ENCODE peak calls at places on chromosomes 6 and 20, in seven cellular contexts. One of them, this sample, is unnamed.
A peak's percentile ranks its signal among the peaks of the same experiment; 100 is the strongest.

GRCh38 chr6:15739867-15740266 is 77.0 kb upstream of the DTNBP1 start:
- DNase-seq in GM12892: no peak
- DNase-seq in GM12878: no peak
- DNase-seq in H1: no peak
- DNase-seq in K562: no peak
- DNase-seq in SK-N-SH: no peak
- DNase-seq in HepG2: no peak
- DNase-seq in this sample: no peak

GRCh38 chr6:36956111-36956820 is 1.7 kb downstream of the PI16 start:
- DNase-seq in GM12892: no peak
- DNase-seq in GM12878: no peak
- DNase-seq in H1: no peak
- DNase-seq in K562: no peak
- DNase-seq in SK-N-SH: no peak
- DNase-seq in HepG2: no peak
- DNase-seq in this sample: no peak

GRCh38 chr6:47780510-47781356 is 1.1 kb upstream of the OPN5 start:
- DNase-seq in GM12892: no peak
- DNase-seq in GM12878: no peak
- DNase-seq in H1: peak; percentile 3
- DNase-seq in K562: peak; percentile 42
- DNase-seq in SK-N-SH: peak; percentile 23
- DNase-seq in HepG2: peak; percentile 62
- DNase-seq in this sample: no peak

GRCh38 chr6:145844933-145845531 is 30.4 kb upstream of the FBXO30 start:
- DNase-seq in GM12892: no peak
- DNase-seq in GM12878: no peak
- DNase-seq in H1: no peak
- DNase-seq in K562: no peak
- DNase-seq in SK-N-SH: no peak
- DNase-seq in HepG2: no peak
- DNase-seq in this sample: no peak

GRCh38 chr6:166786704-166787293 is 159.7 kb upstream of the RPS6KA2 start:
- DNase-seq in GM12892: no peak
- DNase-seq in GM12878: peak; percentile 21
- DNase-seq in H1: no peak
- DNase-seq in K562: peak; percentile 62
- DNase-seq in SK-N-SH: peak; percentile 78
- DNase-seq in HepG2: peak; percentile 81
- DNase-seq in this sample: peak; percentile 43

GRCh38 chr6:147662639-147663038 is 154.1 kb downstream of the SAMD5 start:
- DNase-seq in GM12892: no peak
- DNase-seq in GM12878: no peak
- DNase-seq in H1: no peak
- DNase-seq in K562: no peak
- DNase-seq in SK-N-SH: no peak
- DNase-seq in HepG2: no peak
- DNase-seq in this sample: no peak

GRCh38 chr20:44324343-44324742 is 12.5 kb upstream of the R3HDML start:
- DNase-seq in GM12892: no peak
- DNase-seq in GM12878: no peak
- DNase-seq in H1: no peak
- DNase-seq in K562: no peak
- DNase-seq in SK-N-SH: no peak
- DNase-seq in HepG2: no peak
- DNase-seq in this sample: no peak

GRCh38 chr20:54256202-54256601 is 48.3 kb downstream of the PFDN4 start:
- DNase-seq in GM12892: no peak
- DNase-seq in GM12878: no peak
- DNase-seq in H1: no peak
- DNase-seq in K562: no peak
- DNase-seq in SK-N-SH: no peak
- DNase-seq in HepG2: no peak
- DNase-seq in this sample: no peak

GRCh38 chr6:70299456-70299855 is 3.4 kb downstream of the COL9A1 start:
- DNase-seq in GM12892: no peak
- DNase-seq in GM12878: no peak
- DNase-seq in H1: no peak
- DNase-seq in K562: no peak
- DNase-seq in SK-N-SH: no peak
- DNase-seq in HepG2: no peak
- DNase-seq in this sample: no peak

GRCh38 chr20:24779886-24780285 is 169.2 kb upstream of the CST7 start:
- DNase-seq in GM12892: no peak
- DNase-seq in GM12878: no peak
- DNase-seq in H1: no peak
- DNase-seq in K562: no peak
- DNase-seq in SK-N-SH: no peak
- DNase-seq in HepG2: no peak
- DNase-seq in this sample: no peak

GRCh38 chr20:47066484-47067270 is 172.0 kb downstream of the EYA2 start:
- DNase-seq in GM12892: no peak
- DNase-seq in GM12878: no peak
- DNase-seq in H1: no peak
- DNase-seq in K562: no peak
- DNase-seq in SK-N-SH: no peak
- DNase-seq in HepG2: no peak
- DNase-seq in this sample: no peak

GRCh38 chr6:140812636-140813035 is 1320.1 kb upstream of the GJE1 start:
- DNase-seq in GM12892: no peak
- DNase-seq in GM12878: no peak
- DNase-seq in H1: no peak
- DNase-seq in K562: no peak
- DNase-seq in SK-N-SH: no peak
- DNase-seq in HepG2: no peak
- DNase-seq in this sample: no peak

GRCh38 chr6:140817176-140817575 is 1315.5 kb upstream of the GJE1 start:
- DNase-seq in GM12892: no peak
- DNase-seq in GM12878: no peak
- DNase-seq in H1: no peak
- DNase-seq in K562: no peak
- DNase-seq in SK-N-SH: no peak
- DNase-seq in HepG2: no peak
- DNase-seq in this sample: no peak

GRCh38 chr6:140811642-140812041 is 1321.1 kb upstream of the GJE1 start:
- DNase-seq in GM12892: no peak
- DNase-seq in GM12878: no peak
- DNase-seq in H1: no peak
- DNase-seq in K562: no peak
- DNase-seq in SK-N-SH: no peak
- DNase-seq in HepG2: no peak
- DNase-seq in this sample: no peak

GRCh38 chr6:140816696-140817095 is 1316.0 kb upstream of the GJE1 start:
- DNase-seq in GM12892: no peak
- DNase-seq in GM12878: no peak
- DNase-seq in H1: no peak
- DNase-seq in K562: no peak
- DNase-seq in SK-N-SH: no peak
- DNase-seq in HepG2: no peak
- DNase-seq in this sample: no peak
- TF ChIP-seq POLR2AphosphoS5 in GM12892: no peak
- TF ChIP-seq POLR2AphosphoS5 in GM12878: no peak
- TF ChIP-seq POLR2AphosphoS5 in H1: no peak
- TF ChIP-seq POLR2AphosphoS5 in K562: no peak
- TF ChIP-seq POLR2AphosphoS5 in SK-N-SH: no peak
- TF ChIP-seq POLR2AphosphoS5 in HepG2: no peak
- TF ChIP-seq POLR2AphosphoS5 in this sample: no peak

GRCh38 chr20:1803216-1804128 is 91.7 kb upstream of the SIRPA start:
- DNase-seq in GM12892: peak; percentile 54
- DNase-seq in GM12878: no peak
- DNase-seq in H1: peak; percentile 73
- DNase-seq in K562: no peak
- DNase-seq in SK-N-SH: peak; percentile 76
- DNase-seq in HepG2: no peak
- DNase-seq in this sample: peak; percentile 69

GRCh38 chr20:1800777-1801176 is 94.4 kb upstream of the SIRPA start:
- DNase-seq in GM12892: no peak
- DNase-seq in GM12878: no peak
- DNase-seq in H1: no peak
- DNase-seq in K562: no peak
- DNase-seq in SK-N-SH: peak; percentile 43
- DNase-seq in HepG2: no peak
- DNase-seq in this sample: no peak

GRCh38 chr20:1802385-1803215 is 92.6 kb upstream of the SIRPA start:
- DNase-seq in GM12892: peak; percentile 53
- DNase-seq in GM12878: no peak
- DNase-seq in H1: no peak
- DNase-seq in K562: peak; percentile 9
- DNase-seq in SK-N-SH: peak; percentile 87
- DNase-seq in HepG2: peak; percentile 67
- DNase-seq in this sample: peak; percentile 62

GRCh38 chr20:1800180-1800579 is 95.0 kb upstream of the SIRPA start:
- DNase-seq in GM12892: no peak
- DNase-seq in GM12878: no peak
- DNase-seq in H1: no peak
- DNase-seq in K562: no peak
- DNase-seq in SK-N-SH: no peak
- DNase-seq in HepG2: no peak
- DNase-seq in this sample: no peak

DNA sequence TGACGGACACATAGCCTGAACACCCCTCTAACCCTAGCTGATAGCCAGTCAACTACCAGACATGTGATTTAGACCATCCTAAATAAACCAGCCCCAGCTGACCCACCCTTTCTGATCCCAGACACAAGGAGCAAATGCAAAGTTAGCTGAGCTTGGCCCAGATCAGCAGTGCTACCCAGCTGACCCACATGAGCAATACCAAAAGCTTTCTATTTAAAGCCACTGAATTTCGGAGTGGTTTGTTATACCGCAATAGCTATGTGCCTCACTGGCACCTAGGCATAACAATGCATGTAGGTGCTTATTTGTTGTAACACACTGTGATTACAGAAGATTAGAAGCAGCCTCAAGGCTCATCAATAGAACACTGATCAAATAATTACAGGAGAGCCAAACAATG is 93.7 kb upstream of the SIRPA start:
- DNase-seq in GM12892: no peak
- DNase-seq in GM12878: no peak
- DNase-seq in H1: no peak
- DNase-seq in K562: no peak
- DNase-seq in SK-N-SH: no peak
- DNase-seq in HepG2: no peak
- DNase-seq in this sample: no peak
- TF ChIP-seq TAF1 in GM12892: no peak
- TF ChIP-seq TAF1 in GM12878: no peak
- TF ChIP-seq TAF1 in H1: no peak
- TF ChIP-seq TAF1 in K562: no peak
- TF ChIP-seq TAF1 in SK-N-SH: no peak
- TF ChIP-seq TAF1 in HepG2: no peak
- TF ChIP-seq TAF1 in this sample: no peak

GRCh38 chr6:35719407-35719829 is 17.4 kb upstream of the ARMC12 start:
- DNase-seq in GM12892: no peak
- DNase-seq in GM12878: no peak
- DNase-seq in H1: no peak
- DNase-seq in K562: no peak
- DNase-seq in SK-N-SH: no peak
- DNase-seq in HepG2: no peak
- DNase-seq in this sample: no peak

GRCh38 chr6:35722121-35722761 is 14.6 kb upstream of the ARMC12 start:
- DNase-seq in GM12892: no peak
- DNase-seq in GM12878: no peak
- DNase-seq in H1: no peak
- DNase-seq in K562: peak; percentile 4
- DNase-seq in SK-N-SH: no peak
- DNase-seq in HepG2: no peak
- DNase-seq in this sample: no peak

GRCh38 chr6:35718911-35719381 is 17.9 kb upstream of the ARMC12 start:
- DNase-seq in GM12892: no peak
- DNase-seq in GM12878: no peak
- DNase-seq in H1: no peak
- DNase-seq in K562: peak; percentile 34
- DNase-seq in SK-N-SH: no peak
- DNase-seq in HepG2: no peak
- DNase-seq in this sample: no peak

GRCh38 chr6:35718354-35718695 is 18.5 kb upstream of the ARMC12 start:
- DNase-seq in GM12892: no peak
- DNase-seq in GM12878: no peak
- DNase-seq in H1: no peak
- DNase-seq in K562: peak; percentile 9
- DNase-seq in SK-N-SH: no peak
- DNase-seq in HepG2: no peak
- DNase-seq in this sample: no peak

DNA sequence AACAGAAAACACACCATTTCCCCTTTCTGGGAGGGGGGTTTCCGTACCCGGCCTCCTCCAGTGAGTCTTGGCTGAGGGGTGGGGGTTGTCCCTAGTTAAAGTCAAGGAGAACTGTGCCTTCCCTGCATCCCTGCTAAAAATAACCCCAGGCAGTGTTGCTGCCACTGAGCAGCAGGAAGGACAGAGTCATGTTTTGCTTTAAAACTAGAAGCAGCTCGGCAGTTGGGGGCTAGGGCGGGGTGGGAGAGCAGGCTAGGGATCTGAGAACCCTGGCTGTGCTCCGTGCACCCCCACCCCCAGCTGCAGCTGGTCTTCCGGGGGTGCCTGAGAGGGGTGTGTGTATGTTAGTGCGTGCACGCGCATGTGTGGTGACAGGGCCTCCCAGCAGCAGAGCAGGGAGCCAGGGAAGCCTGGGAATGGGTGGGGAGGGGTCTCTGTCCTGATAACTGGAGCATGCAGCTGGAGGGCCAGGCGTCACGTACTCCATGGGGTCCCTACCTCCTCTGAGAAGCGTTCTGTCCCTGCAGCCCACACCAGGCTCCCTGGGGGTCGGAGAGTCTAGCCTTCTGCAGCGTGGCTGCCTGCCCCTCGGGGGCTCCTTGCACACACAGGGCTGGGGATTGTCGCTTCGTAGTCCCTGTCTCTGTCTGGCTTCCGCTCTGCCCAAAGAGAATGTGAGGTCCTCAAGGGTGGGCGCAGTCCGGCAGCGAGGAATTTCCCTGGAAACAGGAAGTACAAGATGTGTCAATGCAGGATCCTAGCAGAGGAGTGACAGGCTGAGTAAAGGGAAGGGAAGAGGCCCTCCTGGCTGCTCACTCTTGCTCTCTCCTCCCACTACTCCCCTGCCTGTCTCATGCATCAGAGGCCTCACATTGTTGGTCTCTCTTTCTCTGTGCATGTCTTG is 16.8 kb upstream of the ARMC12 start:
- DNase-seq in GM12892: peak; percentile 64
- DNase-seq in GM12878: peak; percentile 70
- DNase-seq in H1: no peak
- DNase-seq in K562: peak; percentile 58
- DNase-seq in SK-N-SH: peak; percentile 63
- DNase-seq in HepG2: no peak
- DNase-seq in this sample: peak; percentile 64
- TF ChIP-seq POLR2AphosphoS5 in GM12892: no peak
- TF ChIP-seq POLR2AphosphoS5 in GM12878: peak; percentile 17
- TF ChIP-seq POLR2AphosphoS5 in H1: no peak
- TF ChIP-seq POLR2AphosphoS5 in K562: no peak
- TF ChIP-seq POLR2AphosphoS5 in SK-N-SH: no peak
- TF ChIP-seq POLR2AphosphoS5 in HepG2: no peak
- TF ChIP-seq POLR2AphosphoS5 in this sample: no peak

DNA sequence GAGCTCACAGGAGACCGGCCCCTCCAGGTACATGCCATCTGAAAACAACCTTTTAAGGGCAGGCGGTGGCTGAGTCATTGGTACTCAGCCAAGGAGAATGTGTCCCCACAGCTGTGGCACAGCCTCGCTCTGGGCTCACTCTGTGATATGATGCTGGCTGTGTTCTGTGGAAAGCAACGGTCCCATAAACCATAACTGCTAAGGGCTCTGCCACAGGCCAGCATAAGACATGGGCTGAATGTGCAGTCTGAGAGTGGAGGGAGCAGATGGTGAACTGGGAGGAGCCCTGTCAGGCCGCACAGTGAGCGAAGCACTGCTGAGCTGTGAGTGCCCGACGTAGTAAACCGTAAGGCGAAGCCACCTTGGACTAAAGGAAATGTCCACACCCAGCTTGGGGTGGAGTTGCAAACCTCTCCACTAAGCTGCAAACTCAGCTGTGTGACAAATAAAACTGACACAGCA is 375.8 kb downstream of the THBS2 start:
- DNase-seq in GM12892: no peak
- DNase-seq in GM12878: no peak
- DNase-seq in H1: no peak
- DNase-seq in K562: no peak
- DNase-seq in SK-N-SH: no peak
- DNase-seq in HepG2: no peak
- DNase-seq in this sample: no peak
- TF ChIP-seq TAF1 in GM12892: no peak
- TF ChIP-seq TAF1 in GM12878: no peak
- TF ChIP-seq TAF1 in H1: no peak
- TF ChIP-seq TAF1 in K562: no peak
- TF ChIP-seq TAF1 in SK-N-SH: no peak
- TF ChIP-seq TAF1 in HepG2: no peak
- TF ChIP-seq TAF1 in this sample: no peak